ENCODE peak calls at places on chromosome 13, in nine cellular contexts. U, D, Y, Q, B, T, H, C and J are unnamed samples.

GRCh38 chr13:23418776-23419683 is 14.5 kb downstream of the SACS start:
- DNase-seq in U (no peak), D (no peak), Y (no peak), Q (no peak), B (no peak), T (no peak), H (no peak), C (no peak), J (no peak)

GRCh38 chr13:51643882-51644281 is 59.6 kb downstream of the WDFY2 start:
- DNase-seq in U (no peak), D (peak; percentile 83), Y (no peak), Q (no peak), B (peak; percentile 70), T (no peak), H (no peak), C (no peak), J (peak; percentile 93)

GRCh38 chr13:50468849-50469669 is 374.4 kb downstream of the DLEU7 start:
- DNase-seq in U (no peak), D (no peak), Y (no peak), Q (no peak), B (no peak), T (no peak), H (no peak), C (no peak), J (no peak)

GRCh38 chr13:32443111-32443510 is 15.2 kb upstream of the N4BP2L1 start:
- DNase-seq in U (no peak), D (peak; percentile 39), Y (no peak), Q (no peak), B (peak; percentile 63), T (no peak), H (no peak), C (no peak), J (peak; percentile 17)

GRCh38 chr13:42384265-42384664 is 112.3 kb downstream of the AKAP11 start:
- DNase-seq in U (no peak), D (peak; percentile 59), Y (no peak), Q (no peak), B (no peak), T (no peak), H (no peak), C (no peak), J (no peak)

GRCh38 chr13:81078048-81078447 is 737.1 kb upstream of the SPRY2 start:
- DNase-seq in U (no peak), D (no peak), Y (no peak), Q (no peak), B (no peak), T (no peak), H (no peak), C (no peak), J (no peak)

GRCh38 chr13:48303331-48304131 is at the start of gene RB1:
- DNase-seq in U (peak; percentile 96), D (peak; percentile 84), Y (peak; percentile 93), Q (peak; percentile 89), B (peak; percentile 95), T (peak; percentile 82), H (peak; percentile 89), C (peak; percentile 97), J (peak; percentile 93)

GRCh38 chr13:108855737-108856387 is 226.5 kb downstream of the MYO16 start:
- DNase-seq in U (no peak), D (no peak), Y (no peak), Q (no peak), B (no peak), T (no peak), H (no peak), C (no peak), J (no peak)

GRCh38 chr13:22961835-22962537 is 218.8 kb upstream of the SGCG start:
- DNase-seq in U (no peak), D (no peak), Y (no peak), Q (no peak), B (no peak), T (no peak), H (peak; percentile 30), C (no peak), J (no peak)

GRCh38 chr13:46624353-46624752 is 71.4 kb downstream of the LRCH1 start:
- DNase-seq in U (no peak), D (no peak), Y (no peak), Q (no peak), B (no peak), T (no peak), H (no peak), C (no peak), J (no peak)
- H3K4me3 ChIP-seq in U (no peak overlapping the region), D (no peak overlapping the region), Y (no peak overlapping the region), Q (no peak overlapping the region), B (no peak overlapping the region), T (no peak overlapping the region), H (no peak overlapping the region), C (no peak overlapping the region), J (no peak overlapping the region)

DNA sequence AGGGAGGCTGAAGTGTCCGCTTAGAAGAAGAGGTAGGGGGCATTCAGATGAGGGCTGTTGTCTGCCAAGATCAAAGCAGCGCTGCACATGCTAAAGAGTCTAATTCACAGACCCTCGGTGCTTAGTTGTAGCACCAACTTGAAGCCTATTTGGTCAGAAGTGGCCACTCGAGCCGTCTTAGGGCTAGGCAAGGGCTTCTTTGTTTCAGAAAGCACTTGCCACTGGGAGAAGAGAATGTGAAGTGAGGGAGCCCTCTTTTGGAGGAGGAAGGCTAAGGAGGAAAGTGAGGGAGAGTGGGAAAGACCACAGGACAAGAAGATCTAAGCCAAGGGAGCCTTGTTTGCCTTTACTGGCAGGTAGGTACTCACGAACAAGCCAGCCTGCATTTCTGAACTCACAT is 313.4 kb upstream of the TMTC4 start:
- DNase-seq in U (no peak), D (peak; percentile 27), Y (no peak), Q (no peak), B (no peak), T (no peak), H (peak; percentile 71), C (no peak), J (peak; percentile 18)
- TF ChIP-seq CTCF in U (no peak), D (peak; percentile 37), Y (peak; percentile 60), Q (no peak), B (no peak), T (no peak), H (peak; percentile 65), C (no peak), J (peak; percentile 15)

GRCh38 chr13:82655518-82655855 is 1226.8 kb downstream of the SLITRK1 start:
- DNase-seq in U (no peak), D (no peak), Y (no peak), Q (no peak), B (no peak), T (no peak), H (no peak), C (no peak), J (no peak)
- H3K4me3 ChIP-seq in U (no peak overlapping the region), D (no peak overlapping the region), Y (no peak overlapping the region), Q (no peak overlapping the region), B (no peak overlapping the region), T (no peak overlapping the region), H (no peak overlapping the region), C (no peak overlapping the region), J (no peak overlapping the region)

GRCh38 chr13:112587359-112587766 is 590 bp downstream of the TUBGCP3 start:
- DNase-seq in U (peak; percentile 94), D (peak; percentile 74), Y (peak; percentile 79), Q (peak; percentile 86), B (peak; percentile 89), T (peak; percentile 53), H (peak; percentile 89), C (peak; percentile 91), J (peak; percentile 85)
- TF ChIP-seq CTCF in U (no peak), D (peak; percentile 14), Y (no peak), Q (no peak), B (peak; percentile 6), T (no peak), H (no peak), C (no peak), J (no peak)

GRCh38 chr13:30864352-30865130 is 41.5 kb upstream of the MEDAG start:
- DNase-seq in U (peak; percentile 72), D (no peak), Y (no peak), Q (no peak), B (no peak), T (no peak), H (peak; percentile 50), C (no peak), J (peak; percentile 93)

GRCh38 chr13:30863796-30864195 is 42.3 kb upstream of the MEDAG start:
- DNase-seq in U (no peak), D (no peak), Y (no peak), Q (no peak), B (no peak), T (no peak), H (peak; percentile 64), C (no peak), J (no peak)

GRCh38 chr13:30866692-30867669 is 39.1 kb upstream of the MEDAG start:
- DNase-seq in U (peak; percentile 62), D (no peak), Y (no peak), Q (no peak), B (no peak), T (no peak), H (peak; percentile 21), C (no peak), J (no peak)

GRCh38 chr13:30863231-30863630 is 42.8 kb upstream of the MEDAG start:
- DNase-seq in U (no peak), D (no peak), Y (no peak), Q (no peak), B (no peak), T (no peak), H (peak; percentile 90), C (no peak), J (no peak)

GRCh38 chr13:30865131-30866009 is 40.7 kb upstream of the MEDAG start:
- DNase-seq in U (peak; percentile 86), D (peak; percentile 75), Y (peak; percentile 83), Q (peak; percentile 85), B (peak; percentile 83), T (peak; percentile 52), H (peak; percentile 89), C (peak; percentile 80), J (peak; percentile 95)
- H3K4me3 ChIP-seq in U (no peak overlapping the region), D (peak overlapping the region; percentile 61), Y (no peak overlapping the region), Q (no peak overlapping the region), B (no peak overlapping the region), T (no peak overlapping the region), H (no peak overlapping the region), C (no peak overlapping the region), J (no peak overlapping the region)

GRCh38 chr13:26133286-26133685 is 81.5 kb upstream of the SHISA2 start:
- DNase-seq in U (no peak), D (no peak), Y (no peak), Q (no peak), B (no peak), T (no peak), H (no peak), C (no peak), J (peak; percentile 34)

GRCh38 chr13:26128676-26129075 is 76.9 kb upstream of the SHISA2 start:
- DNase-seq in U (no peak), D (no peak), Y (no peak), Q (no peak), B (no peak), T (no peak), H (no peak), C (no peak), J (no peak)

GRCh38 chr13:26132756-26133155 is 80.9 kb upstream of the SHISA2 start:
- DNase-seq in U (no peak), D (peak; percentile 29), Y (no peak), Q (no peak), B (peak; percentile 19), T (no peak), H (no peak), C (no peak), J (peak; percentile 46)

GRCh38 chr13:26133851-26134250 is 82.0 kb upstream of the SHISA2 start:
- DNase-seq in U (no peak), D (peak; percentile 2), Y (no peak), Q (no peak), B (peak; percentile 16), T (no peak), H (no peak), C (no peak), J (peak; percentile 25)
- TF ChIP-seq CTCF in U (no peak), D (no peak), Y (no peak), Q (no peak), B (no peak), T (no peak), H (peak; percentile 48), C (no peak), J (no peak)